ENCODE peak calls at places on chromosomes 7 and 10, in five cellular contexts. O is activated CD4-positive, CD25-positive, alpha-beta regulatory T cell treated with anti-CD3 and anti-CD28 coated beads, Interleukin-2, amount 50 U/mL, for 72 hours; V is progenitor cell of endocrine pancreas; J is posterior vena cava; M is AG08395. D is an unnamed sample.

GRCh38 chr10:57898231-57898630 is 369.5 kb downstream of the IPMK start:
- DNase-seq in O (no peak), V (no peak), J (no peak), M (no peak), D (no peak)

GRCh38 chr10:112687647-112688046 is 240.6 kb downstream of the VTI1A start:
- DNase-seq in O (no peak), V (no peak), J (no peak), M (peak), D (peak)

GRCh38 chr7:12769464-12769863 is 82.0 kb downstream of the ARL4A start:
- DNase-seq in O (no peak), V (no peak), J (no peak), M (no peak), D (no peak)

GRCh38 chr7:45015313-45015712 is 15.3 kb downstream of the CCM2 start:
- DNase-seq in O (no peak), V (no peak), J (no peak), M (no peak), D (no peak)

GRCh38 chr7:138895700-138896099 is 85.5 kb downstream of the KIAA1549 start:
- DNase-seq in O (no peak), V (no peak), J (no peak), M (no peak), D (no peak)

GRCh38 chr7:17502209-17502810 is 203.9 kb downstream of the AHR start:
- DNase-seq in O (no peak), V (no peak), J (no peak), M (no peak), D (no peak)

GRCh38 chr10:27038168-27038567 is 62.1 kb downstream of the ANKRD26 start:
- DNase-seq in O (no peak), V (no peak), J (no peak), M (no peak), D (no peak)

GRCh38 chr10:4498763-4499251 is 327.2 kb upstream of the AKR1E2 start:
- DNase-seq in O (no peak), V (no peak), J (no peak), M (peak), D (no peak)

GRCh38 chr7:48083114-48083830 is 5.8 kb upstream of the UPP1 start:
- DNase-seq in O (no peak), V (no peak), J (no peak), M (peak), D (no peak)

GRCh38 chr7:95263803-95264202 is 60.5 kb downstream of the PON1 start:
- DNase-seq in O (no peak), V (no peak), J (no peak), M (no peak), D (no peak)

GRCh38 chr7:3285652-3286051 is 15.4 kb upstream of the SDK1 start:
- DNase-seq in O (no peak), V (no peak), J (no peak), M (no peak), D (no peak)

D was measured in islet precursor cell.